ENCODE peak calls at places on chromosomes 11 and 22, in four cellular contexts. V is WTC11, C is H1, A is K562. K is an unnamed sample.

GRCh38 chr11:44627911-44628729 is 62.7 kb downstream of the CD82 start:
- DNase-seq in C (no peak), A (no peak), V (no peak), K (peak)

GRCh38 chr11:79062814-79063762 is 377.7 kb downstream of the TENM4 start:
- DNase-seq in V (peak), C (peak), A (peak), K (peak)

GRCh38 chr11:117888140-117888561 is 11.7 kb upstream of the FXYD6 start:
- DNase-seq in V (no peak), A (no peak), C (no peak), K (no peak)

GRCh38 chr11:12210200-12210599 is 99.8 kb downstream of the MICAL2 start:
- DNase-seq in C (no peak), V (no peak), A (no peak), K (no peak)

GRCh38 chr11:94539420-94539819 is 4.3 kb upstream of the FUT4 start:
- DNase-seq in A (no peak), V (no peak), C (no peak), K (no peak)

GRCh38 chr22:47201186-47201995 is 438.9 kb downstream of the TBC1D22A start:
- DNase-seq in V (no peak), C (peak), A (no peak), K (no peak)

GRCh38 chr11:100965346-100965745 is 164.3 kb downstream of the PGR start:
- DNase-seq in V (no peak), C (no peak), A (no peak), K (no peak)

GRCh38 chr11:1852885-1853284 is at the start of gene LSP1:
- DNase-seq in C (no peak), A (no peak), V (no peak), K (no peak)

GRCh38 chr11:129734654-129735053 is 81.0 kb upstream of the TMEM45B start:
- DNase-seq in A (no peak), V (no peak), C (no peak), K (no peak)

GRCh38 chr22:27726344-27726725 is 75.2 kb downstream of the MN1 start:
- DNase-seq in V (no peak), A (no peak), C (no peak), K (no peak)

GRCh38 chr11:82458777-82459176 is 274.9 kb downstream of the FAM181B start:
- DNase-seq in C (no peak), A (no peak), V (no peak), K (no peak)

GRCh38 chr11:35165416-35166368 is 26.7 kb downstream of the CD44 start:
- DNase-seq in C (no peak), V (no peak), A (no peak), K (no peak)

GRCh38 chr11:117841582-117842031 is 17.1 kb upstream of the FXYD2 start:
- DNase-seq in A (no peak), V (no peak), C (no peak), K (no peak)

GRCh38 chr22:27836181-27836580 is 34.6 kb upstream of the MN1 start:
- DNase-seq in A (no peak), V (no peak), C (no peak), K (no peak)

GRCh38 chr11:26558191-26558590 is 13.9 kb downstream of the MUC15 start:
- DNase-seq in V (no peak), A (no peak), C (no peak), K (no peak)

GRCh38 chr11:47391077-47391583 is 12.8 kb upstream of the SPI1 start:
- DNase-seq in A (no peak), V (no peak), C (no peak), K (no peak)

GRCh38 chr11:124075841-124076571 is 34.9 kb upstream of the OR10G7 start:
- DNase-seq in V (peak), C (no peak), A (no peak), K (peak)

GRCh38 chr11:123690490-123690889 is 36.1 kb upstream of the SCN3B start:
- DNase-seq in A (no peak), V (no peak), C (no peak), K (no peak)

GRCh38 chr11:93219440-93219839 is 21.6 kb upstream of the SLC36A4 start:
- DNase-seq in A (no peak), C (no peak), V (no peak), K (no peak)

GRCh38 chr11:11036185-11037161 is 178.6 kb upstream of the ZBED5 start:
- DNase-seq in A (peak), V (peak), C (no peak), K (peak)

GRCh38 chr11:57903441-57904123 is 120.1 kb upstream of the OR9Q1 start:
- DNase-seq in A (peak), V (no peak), C (no peak), K (no peak)

GRCh38 chr11:63839508-63840355 is 822 bp downstream of the MARK2 start:
- DNase-seq in V (no peak), C (no peak), A (peak), K (no peak)

GRCh38 chr11:130301002-130301401 is 13.7 kb downstream of the ZBTB44 start:
- DNase-seq in A (no peak), C (no peak), V (no peak), K (no peak)

GRCh38 chr11:68002943-68003845 is 703 bp downstream of the UNC93B1 start:
- DNase-seq in C (peak), V (peak), A (peak), K (peak)

GRCh38 chr11:34235189-34235588 is 122.6 kb downstream of the ABTB2 start:
- DNase-seq in A (no peak), C (no peak), V (no peak), K (no peak)

GRCh38 chr11:129115652-129116585 is 76.2 kb downstream of the ARHGAP32 start:
- DNase-seq in A (no peak), C (no peak), V (no peak), K (no peak)

GRCh38 chr11:124174001-124174400 is 9.1 kb upstream of the OR10D3 start:
- DNase-seq in C (no peak), V (no peak), A (peak), K (no peak)

GRCh38 chr11:23280088-23280487 is 419.8 kb upstream of the CCDC179 start:
- DNase-seq in V (no peak), A (no peak), C (no peak), K (no peak)

GRCh38 chr11:86099727-86100320 is 30.9 kb upstream of the PICALM start:
- DNase-seq in V (no peak), C (no peak), A (no peak), K (peak)

GRCh38 chr11:9153651-9154050 is 62.3 kb upstream of the SCUBE2 start:
- DNase-seq in C (no peak), V (no peak), A (no peak), K (no peak)

GRCh38 chr11:111944651-111945051 is 7.5 kb downstream of the DIXDC1 start:
- DNase-seq in V (no peak), A (no peak), C (no peak), K (no peak)

GRCh38 chr11:19344661-19345518 is 104.1 kb upstream of the E2F8 start:
- DNase-seq in C (peak), V (peak), A (no peak), K (peak)

GRCh38 chr11:2800655-2801531 is 84.7 kb downstream of the CDKN1C start:
- DNase-seq in C (peak), V (peak), A (no peak), K (no peak)

GRCh38 chr11:75350743-75351540 is 519 bp downstream of the ARRB1 start:
- DNase-seq in V (peak), A (peak), C (peak), K (peak)

GRCh38 chr11:70871881-70872280 is 380.5 kb downstream of the SHANK2 start:
- DNase-seq in C (no peak), A (no peak), V (no peak), K (no peak)

GRCh38 chr11:70868341-70868885 is 384.0 kb downstream of the SHANK2 start:
- DNase-seq in V (no peak), C (no peak), A (no peak), K (no peak)

GRCh38 chr11:70872950-70873735 is 379.2 kb downstream of the SHANK2 start:
- DNase-seq in V (peak), C (peak), A (no peak), K (no peak)

GRCh38 chr11:70873736-70874412 is 378.5 kb downstream of the SHANK2 start:
- DNase-seq in A (no peak), V (no peak), C (no peak), K (no peak)

DNA sequence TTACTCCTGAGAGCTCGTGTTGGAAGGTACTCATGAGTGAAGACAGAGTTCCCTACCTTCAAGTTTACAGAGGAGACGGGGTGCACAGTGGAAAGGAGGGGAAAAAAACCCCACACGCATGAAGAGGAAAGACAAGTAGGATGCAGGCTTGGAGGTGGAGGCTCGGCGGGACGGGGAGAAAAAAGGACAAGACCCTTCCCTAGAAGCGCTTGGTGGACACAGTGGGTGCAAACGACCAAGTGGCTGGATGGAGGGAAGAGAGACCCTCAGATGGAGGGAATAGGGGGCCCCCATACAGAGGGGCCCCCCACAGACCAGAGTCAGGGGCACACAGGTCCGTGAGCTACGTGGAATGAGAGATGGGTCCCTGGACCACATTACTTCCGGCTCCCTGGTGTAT is 380.1 kb downstream of the SHANK2 start:
- DNase-seq in V (no peak), A (no peak), C (no peak), K (no peak)
- TF ChIP-seq TEAD4 in V (no peak), A (no peak), C (no peak), K (no peak)

GRCh38 chr11:65503606-65503922 is 4.7 kb downstream of the MALAT1 start:
- DNase-seq in V (no peak), A (no peak), C (no peak), K (no peak)
- TF ChIP-seq TEAD4 in V (no peak), A (no peak), C (no peak), K (no peak)

GRCh38 chr11:60825790-60826189 is 16.1 kb upstream of the CCDC86 start:
- DNase-seq in C (no peak), A (no peak), V (no peak), K (no peak)

GRCh38 chr11:60834742-60835141 is 7.2 kb upstream of the CCDC86 start:
- DNase-seq in V (no peak), C (no peak), A (no peak), K (no peak)

GRCh38 chr11:60831501-60832079 is 10.3 kb upstream of the CCDC86 start:
- DNase-seq in C (no peak), V (no peak), A (no peak), K (peak)

GRCh38 chr11:60831143-60831500 is 10.8 kb upstream of the CCDC86 start:
- DNase-seq in C (peak), V (peak), A (peak), K (peak)

GRCh38 chr11:60830478-60831142 is 11.3 kb upstream of the CCDC86 start:
- DNase-seq in C (no peak), A (no peak), V (no peak), K (no peak)
- TF ChIP-seq TEAD4 in C (no peak), A (no peak), V (no peak), K (no peak)

DNA sequence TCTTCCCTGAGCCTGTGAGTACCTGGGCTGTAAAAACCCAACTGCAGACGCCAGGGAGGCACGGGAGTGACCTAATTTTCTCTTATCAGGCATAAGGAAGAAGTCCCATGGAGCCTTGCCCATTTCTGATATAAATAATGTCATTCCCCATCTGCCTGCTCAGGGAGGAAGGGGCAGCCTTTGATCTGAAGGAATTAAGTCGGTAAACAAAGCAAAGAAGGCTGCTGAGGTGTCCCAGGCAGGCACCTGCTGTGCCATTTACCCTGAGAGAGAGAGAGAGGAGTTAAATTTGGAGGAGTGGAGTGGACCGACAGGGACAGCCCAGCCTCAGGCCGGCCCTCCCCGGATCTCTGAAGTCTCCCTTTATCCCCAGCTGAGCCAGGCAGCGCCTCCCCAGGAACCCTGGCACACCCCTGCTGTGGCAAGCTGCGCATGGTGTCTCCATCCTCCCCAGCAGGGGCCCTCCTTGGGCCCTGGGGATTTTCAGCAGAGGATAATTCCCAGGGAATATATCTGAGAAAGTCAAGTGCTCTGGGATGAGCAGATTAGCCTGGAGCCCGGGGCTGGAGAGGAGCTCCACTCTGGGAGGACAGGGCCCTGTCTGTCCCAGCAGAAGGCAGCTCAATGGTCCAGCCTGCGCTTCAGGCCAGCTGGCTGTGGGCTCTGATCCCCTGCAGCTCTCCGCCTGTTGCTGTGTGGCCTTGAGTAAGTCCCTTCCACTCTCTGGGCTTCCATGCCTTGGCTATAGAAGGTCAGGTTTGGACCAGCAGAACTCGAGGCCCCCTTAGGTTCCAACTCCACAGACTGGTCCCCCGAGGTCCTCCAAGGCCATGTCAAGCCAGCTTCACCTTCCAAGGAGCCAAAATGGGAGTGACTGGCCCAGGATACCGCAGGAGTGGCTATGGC is 17.5 kb upstream of the CABP7 start:
- DNase-seq in C (no peak), A (no peak), V (no peak), K (peak)
- TF ChIP-seq TEAD4 in C (no peak), A (no peak), V (no peak), K (no peak)

DNA sequence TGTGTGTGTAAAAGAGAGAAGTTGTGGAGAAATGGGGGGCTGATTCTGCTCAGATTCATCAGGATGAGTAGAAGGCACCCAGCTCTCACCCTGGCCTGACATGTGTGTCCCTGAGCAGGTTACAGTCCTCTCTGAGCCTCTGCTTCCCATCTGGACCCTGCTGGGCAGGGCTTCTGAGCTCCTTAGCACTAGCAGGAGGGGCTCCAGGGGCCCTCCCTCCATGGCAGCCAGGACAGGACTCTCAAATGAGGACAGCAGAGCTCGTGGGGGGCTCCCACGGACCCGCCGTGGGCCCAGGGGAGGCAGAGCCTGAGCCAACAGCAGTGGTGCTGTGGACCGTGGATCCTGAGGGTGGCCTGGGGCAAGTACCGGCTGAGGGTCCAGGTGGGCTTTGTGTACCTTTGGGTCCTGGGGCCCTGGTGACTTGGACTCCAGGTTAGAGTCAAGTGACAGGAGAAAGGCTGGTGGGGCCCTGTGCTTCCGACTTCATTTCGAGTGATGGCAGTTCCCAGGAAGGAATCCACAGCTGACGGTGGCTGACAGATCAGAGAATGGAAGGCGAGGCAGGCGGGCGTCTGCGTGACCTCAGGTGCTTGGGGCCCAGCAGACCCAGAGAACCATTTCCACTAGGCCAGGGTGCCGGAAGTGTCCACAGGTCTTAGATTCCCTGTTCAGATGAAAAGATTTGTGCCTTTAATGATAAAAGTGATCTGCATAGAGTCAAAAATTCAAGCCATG is 21.9 kb downstream of the NEAT1 start:
- DNase-seq in V (no peak), C (no peak), A (no peak), K (no peak)
- TF ChIP-seq TEAD4 in V (no peak), C (no peak), A (no peak), K (no peak)

DNA sequence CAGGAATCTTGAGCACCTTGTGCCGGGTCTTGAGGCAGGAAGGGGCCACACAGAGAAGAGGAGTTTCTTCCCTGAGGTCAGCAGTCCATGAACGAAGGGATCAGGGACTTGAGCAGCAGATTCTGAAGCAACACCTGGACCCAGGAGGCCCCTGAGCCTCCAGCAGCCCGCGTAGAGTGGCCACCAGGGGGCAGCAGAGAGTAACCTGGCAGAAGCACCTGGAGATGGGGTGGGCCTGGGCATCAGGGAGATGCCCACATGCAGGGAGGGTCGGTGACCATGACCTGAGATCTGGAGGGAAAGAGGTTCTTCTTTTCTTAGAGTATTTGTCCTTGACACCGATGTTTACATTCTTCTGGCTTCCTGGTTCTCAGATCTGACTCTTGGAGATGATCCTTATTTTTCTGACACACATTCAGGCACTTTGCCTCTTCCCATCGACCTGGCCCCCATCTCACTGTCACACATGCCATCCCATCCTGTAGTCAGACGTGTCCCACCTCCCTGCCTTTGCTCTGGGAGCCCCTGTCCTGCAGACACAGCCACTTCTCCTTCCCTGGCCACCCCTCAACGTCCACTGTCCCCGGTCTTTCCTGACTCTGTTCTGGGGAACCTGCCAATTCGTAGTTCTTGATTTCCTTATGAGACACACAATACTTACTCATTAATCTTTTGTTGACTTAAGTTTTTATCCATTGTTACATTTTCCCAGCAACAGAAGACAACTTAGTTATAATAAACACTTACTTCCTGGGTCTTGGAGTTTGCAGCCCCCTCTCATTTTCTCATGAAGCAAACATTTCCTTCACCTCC is 66.5 kb downstream of the GGTLC2 start:
- DNase-seq in A (peak), C (peak), V (peak), K (peak)
- TF ChIP-seq TEAD4 in A (no peak), C (no peak), V (no peak), K (no peak)

DNA sequence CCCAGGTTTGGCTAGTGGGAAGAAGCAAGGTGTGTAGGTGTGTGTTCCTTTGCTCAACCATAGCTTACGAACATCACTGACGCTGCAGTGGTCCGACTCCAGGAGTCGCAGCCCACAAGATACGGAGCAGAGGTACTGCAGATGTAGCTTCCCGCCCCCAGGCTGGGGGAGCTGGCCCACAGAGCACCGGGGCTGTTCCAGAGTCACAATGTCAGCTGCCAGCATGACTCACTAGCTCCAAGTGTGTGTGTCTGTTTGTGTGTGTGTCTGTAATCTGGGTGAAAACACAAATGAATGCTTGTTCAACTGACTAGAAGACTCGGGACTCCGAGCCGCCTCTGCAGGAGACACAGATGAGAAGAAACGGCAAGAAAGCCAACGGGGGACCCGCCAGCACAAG is 10.5 kb downstream of the VSIG10L2 start:
- DNase-seq in A (no peak), V (no peak), C (no peak), K (no peak)
- TF ChIP-seq TEAD4 in A (no peak), V (no peak), C (no peak), K (no peak)

GRCh38 chr11:41286751-41287150 is 172.7 kb downstream of the LRRC4C start:
- DNase-seq in A (no peak), V (no peak), C (no peak), K (no peak)
- TF ChIP-seq TEAD4 in A (no peak), V (no peak), C (no peak), K (no peak)

DNA sequence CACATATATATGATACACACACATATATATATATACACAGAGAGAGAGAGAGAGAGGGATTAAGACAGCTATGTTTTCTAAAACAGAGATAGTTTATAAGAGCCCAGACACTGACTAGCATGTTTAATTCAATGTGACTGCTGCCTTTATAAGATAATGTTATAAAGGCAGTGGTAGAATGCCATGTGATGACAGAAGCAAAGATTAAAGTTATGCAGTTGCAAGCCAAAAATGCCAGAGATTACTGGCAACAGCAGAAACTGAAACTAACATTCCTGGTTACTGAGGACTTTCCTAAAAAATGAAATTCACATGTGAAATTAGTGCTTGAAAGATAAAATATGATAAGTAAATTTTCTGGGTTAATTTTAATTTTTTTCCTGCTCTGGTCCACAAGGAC is 1888.9 kb downstream of the LRRC4C start:
- DNase-seq in C (no peak), V (no peak), A (no peak), K (no peak)
- TF ChIP-seq TEAD4 in C (no peak), V (no peak), A (no peak), K (no peak)

K was measured in SK-N-SH.